ENCODE peak calls at places on chromosomes 13 and 19, in five cellular contexts. P, D, S, N and B are unnamed samples.

GRCh38 chr19:862529-863304 is 3.3 kb downstream of the CFD start:
- DNase-seq in P (no peak), D (no peak), S (peak), N (peak), B (no peak)

GRCh38 chr13:50969691-50970090 is 60.1 kb downstream of the RNASEH2B start:
- DNase-seq in P (peak), D (no peak), S (no peak), N (no peak), B (no peak)

GRCh38 chr13:82800391-82800790 is 1081.9 kb downstream of the SLITRK1 start:
- DNase-seq in P (no peak), D (peak), S (no peak), N (no peak), B (no peak)

GRCh38 chr19:39052243-39052746 is 19.9 kb upstream of the FBXO27 start:
- DNase-seq in P (no peak), D (no peak), S (peak), N (peak), B (no peak)

GRCh38 chr19:19642506-19643157 is 825 bp downstream of the GMIP start:
- DNase-seq in P (no peak), D (no peak), S (peak), N (no peak), B (no peak)

GRCh38 chr13:97856001-97856675 is 97.3 kb upstream of the IPO5 start:
- DNase-seq in P (no peak), D (no peak), S (no peak), N (no peak), B (no peak)

GRCh38 chr19:40236366-40236765 is 9.9 kb upstream of the CCNP start:
- DNase-seq in P (no peak), D (no peak), S (no peak), N (no peak), B (no peak)

GRCh38 chr13:85287528-85287927 is 511.7 kb downstream of the SLITRK6 start:
- DNase-seq in P (no peak), D (no peak), S (no peak), N (no peak), B (no peak)

GRCh38 chr13:113860579-113861432 is 3.1 kb downstream of the GAS6 start:
- DNase-seq in P (no peak), D (no peak), S (no peak), N (no peak), B (no peak)

GRCh38 chr13:44188257-44188656 is 185.4 kb upstream of the SERP2 start:
- DNase-seq in P (no peak), D (peak), S (no peak), N (no peak), B (peak)

GRCh38 chr19:23071087-23071511 is 45.7 kb upstream of the ZNF730 start:
- DNase-seq in P (no peak), D (peak), S (peak), N (no peak), B (no peak)

GRCh38 chr19:16363133-16363851 is 38.7 kb downstream of the KLF2 start:
- DNase-seq in P (no peak), D (no peak), S (no peak), N (no peak), B (no peak)

GRCh38 chr13:105170438-105170837 is 1365.0 kb downstream of the EFNB2 start:
- DNase-seq in P (no peak), D (no peak), S (no peak), N (no peak), B (peak)

GRCh38 chr19:38304866-38305429 is 897 bp downstream of the C19orf33 start:
- DNase-seq in P (no peak), D (no peak), S (no peak), N (no peak), B (no peak)

GRCh38 chr13:39451301-39451700 is 151.7 kb downstream of the LHFPL6 start:
- DNase-seq in P (peak), D (no peak), S (no peak), N (no peak), B (peak)

GRCh38 chr13:98570929-98571372 is 6.0 kb downstream of the STK24 start:
- DNase-seq in P (no peak), D (no peak), S (peak), N (no peak), B (no peak)

GRCh38 chr19:42204684-42205083 is 12.8 kb downstream of the DEDD2 start:
- DNase-seq in P (no peak), D (no peak), S (no peak), N (no peak), B (no peak)

GRCh38 chr19:32164384-32164992 is 180.9 kb upstream of the ZNF507 start:
- DNase-seq in P (no peak), D (no peak), S (no peak), N (no peak), B (no peak)

GRCh38 chr19:45952691-45953505 is 20.8 kb downstream of the NOVA2 start:
- DNase-seq in P (no peak), D (no peak), S (peak), N (peak), B (no peak)

GRCh38 chr13:28353679-28354078 is 141.2 kb downstream of the FLT1 start:
- DNase-seq in P (no peak), D (no peak), S (no peak), N (no peak), B (no peak)

GRCh38 chr19:42111384-42111783 is 20.9 kb downstream of the POU2F2 start:
- DNase-seq in P (no peak), D (peak), S (no peak), N (no peak), B (no peak)

GRCh38 chr19:30718728-30719127 is 346.5 kb downstream of the ZNF536 start:
- DNase-seq in P (no peak), D (no peak), S (no peak), N (no peak), B (no peak)

GRCh38 chr13:113978741-113979481 is 5.0 kb upstream of the C13orf46 start:
- DNase-seq in P (no peak), D (no peak), S (no peak), N (no peak), B (no peak)

GRCh38 chr13:78909276-78909675 is 250.3 kb upstream of the OBI1 start:
- DNase-seq in P (no peak), D (no peak), S (no peak), N (no peak), B (no peak)

GRCh38 chr13:32997399-32997798 is 18.8 kb upstream of the KL start:
- DNase-seq in P (no peak), D (no peak), S (no peak), N (no peak), B (no peak)